ENCODE peak calls at places on chromosomes 11 and 22, in nine cellular contexts. S is IMR-90; I is progenitor cell of endocrine pancreas; P is foreskin fibroblast; Y is stimulated activated CD4-positive, alpha-beta T cell treated with anti-CD3 and anti-CD28 coated beads, TNF-alpha, amount 100 ng/mL, for 48 hours; U is NB4; A is myocyte; L is hepatocyte; G is C1 segment of cervical spinal cord. V is an unnamed sample.

GRCh38 chr22:23547818-23548500 is 32.1 kb downstream of the IGLL1 start:
- DNase-seq in U (no peak), G (no peak), A (no peak), L (no peak), S (no peak), Y (no peak), I (no peak), P (no peak), V (no peak)

GRCh38 chr11:87405356-87405755 is 367.6 kb downstream of the TMEM135 start:
- DNase-seq in L (no peak), A (no peak), S (no peak), G (no peak), I (no peak), Y (no peak), P (no peak), U (no peak), V (no peak)

GRCh38 chr11:45209000-45209399 is 62.6 kb downstream of the PRDM11 start:
- DNase-seq in A (no peak), S (no peak), G (no peak), U (no peak), Y (no peak), P (no peak), I (no peak), L (no peak), V (peak; percentile 24)

GRCh38 chr11:71340076-71340606 is 87.8 kb upstream of the SHANK2 start:
- DNase-seq in G (no peak), P (no peak), L (no peak), I (no peak), U (no peak), S (no peak), A (no peak), Y (no peak), V (no peak)

GRCh38 chr11:2440646-2441045 is 3.7 kb downstream of the TRPM5 start:
- DNase-seq in G (no peak), I (no peak), S (no peak), A (no peak), P (no peak), U (peak; percentile 28), L (no peak), Y (no peak), V (no peak)

GRCh38 chr11:73406619-73407018 is 30.4 kb downstream of the RELT start:
- DNase-seq in L (no peak), I (no peak), U (no peak), G (no peak), S (no peak), A (no peak), Y (no peak), P (no peak), V (no peak)

GRCh38 chr11:81197396-81197795 is 1536.3 kb downstream of the FAM181B start:
- DNase-seq in S (no peak), P (no peak), L (no peak), A (no peak), Y (no peak), G (no peak), I (no peak), U (no peak), V (no peak)

GRCh38 chr11:35981581-35981980 is 37.7 kb downstream of the LDLRAD3 start:
- DNase-seq in P (no peak), U (no peak), S (no peak), L (no peak), G (peak; percentile 89), Y (no peak), I (no peak), A (no peak), V (no peak)

GRCh38 chr22:48919187-48919590 is 908.5 kb downstream of the BRD1 start:
- DNase-seq in L (no peak), Y (no peak), G (no peak), A (no peak), U (no peak), I (no peak), S (no peak), P (no peak), V (no peak)

GRCh38 chr22:41768420-41768819 is 32.1 kb upstream of the CCDC134 start:
- DNase-seq in P (peak; percentile 24), G (no peak), S (peak; percentile 34), U (peak; percentile 60), L (no peak), A (no peak), I (no peak), Y (no peak), V (no peak)

GRCh38 chr11:124518900-124519541 is 24.4 kb downstream of the OR8B12 start:
- DNase-seq in S (peak; percentile 7), U (peak; percentile 23), P (no peak), A (no peak), I (no peak), Y (no peak), G (no peak), L (no peak), V (no peak)

GRCh38 chr11:74020537-74020936 is 11.7 kb upstream of the UCP3 start:
- DNase-seq in U (peak; percentile 54), G (no peak), Y (no peak), I (no peak), P (no peak), L (no peak), A (no peak), S (no peak), V (no peak)

GRCh38 chr11:130606781-130607511 is 158.5 kb downstream of the ADAMTS15 start:
- DNase-seq in U (no peak), Y (no peak), P (peak; percentile 84), I (no peak), G (no peak), A (no peak), L (peak; percentile 48), S (peak; percentile 31), V (peak; percentile 92)